ENCODE peak calls at places on chromosome X, in five cellular contexts. Q, D, V, W and I are unnamed samples.

GRCh38 chrX:2451456-2452316 is 49.1 kb downstream of the DHRSX start:
- DNase-seq in Q (no peak), D (no peak), V (no peak), W (peak; percentile 76), I (no peak)

GRCh38 chrX:145953628-145954027 is 136.0 kb downstream of the SLITRK2 start:
- DNase-seq in Q (no peak), D (no peak), V (no peak), W (no peak), I (no peak)

GRCh38 chrX:137058339-137059127 is 24.7 kb upstream of the GPR101 start:
- DNase-seq in Q (no peak), D (no peak), V (no peak), W (no peak), I (no peak)

GRCh38 chrX:1430451-1430850 is 22.3 kb downstream of the ASMTL start:
- DNase-seq in Q (no peak), D (no peak), V (no peak), W (no peak), I (no peak)

GRCh38 chrX:47796433-47796906 is 40.2 kb upstream of the ZNF81 start:
- DNase-seq in Q (no peak), D (no peak), V (no peak), W (no peak), I (no peak)

GRCh38 chrX:134693644-134694043 is 35.4 kb upstream of the PLAC1 start:
- DNase-seq in Q (no peak), D (no peak), V (no peak), W (no peak), I (no peak)

GRCh38 chrX:43586855-43587254 is 69.2 kb upstream of the MAOA start:
- DNase-seq in Q (no peak), D (no peak), V (no peak), W (no peak), I (no peak)

GRCh38 chrX:21989415-21989814 is 42.7 kb upstream of the PHEX start:
- DNase-seq in Q (no peak), D (no peak), V (no peak), W (no peak), I (no peak)

GRCh38 chrX:11351375-11352295 is 58.4 kb downstream of the AMELX start:
- DNase-seq in Q (peak; percentile 13), D (no peak), V (no peak), W (no peak), I (peak; percentile 70)

GRCh38 chrX:85590638-85591037 is 211.2 kb upstream of the POF1B start:
- DNase-seq in Q (no peak), D (no peak), V (no peak), W (peak; percentile 9), I (no peak)

GRCh38 chrX:41145920-41146608 is 60.8 kb downstream of the USP9X start:
- DNase-seq in Q (no peak), D (no peak), V (no peak), W (no peak), I (peak; percentile 25)

GRCh38 chrX:129795584-129795983 is 15.8 kb downstream of the SASH3 start:
- DNase-seq in Q (no peak), D (no peak), V (no peak), W (no peak), I (no peak)

GRCh38 chrX:19065535-19065934 is 56.7 kb downstream of the ADGRG2 start:
- DNase-seq in Q (no peak), D (no peak), V (no peak), W (no peak), I (no peak)

GRCh38 chrX:9704876-9705465 is 60.7 kb downstream of the GPR143 start:
- DNase-seq in Q (no peak), D (no peak), V (no peak), W (no peak), I (no peak)

GRCh38 chrX:110851780-110852179 is 56.2 kb upstream of the CHRDL1 start:
- DNase-seq in Q (peak; percentile 35), D (no peak), V (no peak), W (no peak), I (no peak)

GRCh38 chrX:77493677-77494553 is 46.7 kb downstream of the FGF16 start:
- DNase-seq in Q (no peak), D (no peak), V (peak; percentile 89), W (peak; percentile 61), I (no peak)

GRCh38 chrX:85570496-85570895 is 191.0 kb upstream of the POF1B start:
- DNase-seq in Q (no peak), D (no peak), V (peak; percentile 7), W (no peak), I (no peak)

GRCh38 chrX:119647552-119648420 is 41.6 kb upstream of the NKRF start:
- DNase-seq in Q (no peak), D (no peak), V (no peak), W (no peak), I (no peak)

GRCh38 chrX:72115380-72115779 is 16.3 kb downstream of the RTL5 start:
- DNase-seq in Q (no peak), D (no peak), V (peak; percentile 97), W (peak; percentile 63), I (no peak)

GRCh38 chrX:140672840-140673731 is 36.5 kb upstream of the LINC00632 start:
- DNase-seq in Q (no peak), D (no peak), V (no peak), W (no peak), I (no peak)

GRCh38 chrX:110915120-110915519 is 119.5 kb upstream of the CHRDL1 start:
- DNase-seq in Q (no peak), D (no peak), V (no peak), W (no peak), I (no peak)

GRCh38 chrX:68851082-68851481 is 22.3 kb downstream of the EFNB1 start:
- DNase-seq in Q (no peak), D (no peak), V (no peak), W (no peak), I (no peak)

GRCh38 chrX:41824551-41824950 is 98.8 kb downstream of the CASK start:
- DNase-seq in Q (no peak), D (no peak), V (no peak), W (no peak), I (no peak)

GRCh38 chrX:77785400-77785745 is 643 bp downstream of the ATRX start:
- DNase-seq in Q (peak; percentile 18), D (no peak), V (peak; percentile 12), W (peak; percentile 52), I (no peak)

DNA sequence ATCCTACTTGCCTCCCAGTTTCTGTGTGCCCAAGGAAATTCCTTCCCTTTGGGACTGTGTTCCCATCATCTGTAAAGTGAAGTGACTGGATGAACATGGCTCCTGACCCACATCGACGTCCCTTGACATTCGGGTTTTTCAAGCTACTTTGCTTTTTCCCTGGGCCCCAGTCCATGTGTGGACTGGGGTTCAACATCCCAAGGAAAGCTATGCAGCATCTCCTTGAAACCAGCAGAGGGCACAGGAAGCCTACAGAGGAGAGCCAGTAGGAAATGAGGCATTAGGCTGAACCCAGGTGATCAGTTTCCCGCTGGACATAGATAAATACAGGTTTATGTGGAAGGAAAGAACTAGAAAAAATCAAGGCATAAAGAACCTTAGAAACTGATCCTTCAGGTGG is 145.1 kb upstream of the ARHGEF9 start:
- DNase-seq in Q (peak; percentile 16), D (no peak), V (peak; percentile 27), W (peak; percentile 56), I (no peak)
- TF ChIP-seq CTCF in Q (peak; percentile 44), D (no peak), V (peak; percentile 74), W (peak; percentile 65), I (peak; percentile 28)

DNA sequence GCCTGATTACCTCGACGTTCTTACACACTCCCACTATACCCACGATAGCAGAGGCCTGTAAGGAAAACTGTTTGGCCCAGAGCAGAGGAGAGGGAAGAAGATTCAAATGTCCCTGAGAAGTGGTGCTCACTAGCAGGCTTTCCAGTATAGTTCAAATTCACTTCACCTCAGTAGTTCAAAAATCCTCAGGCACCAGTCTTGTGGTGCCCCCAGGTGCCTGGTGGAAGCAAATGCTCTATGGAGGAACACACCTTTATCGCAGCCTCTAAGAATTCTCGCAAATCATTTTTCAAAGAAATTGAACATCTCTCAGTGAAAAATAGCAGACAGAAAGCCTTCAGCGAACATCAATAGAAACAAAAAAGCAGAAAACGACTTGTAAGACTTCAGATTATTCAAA is 12.2 kb upstream of the MTMR1 start:
- DNase-seq in Q (peak; percentile 23), D (no peak), V (peak; percentile 37), W (peak; percentile 34), I (no peak)
- TF ChIP-seq CTCF in Q (peak; percentile 59), D (no peak), V (peak; percentile 65), W (peak; percentile 61), I (peak; percentile 61)

DNA sequence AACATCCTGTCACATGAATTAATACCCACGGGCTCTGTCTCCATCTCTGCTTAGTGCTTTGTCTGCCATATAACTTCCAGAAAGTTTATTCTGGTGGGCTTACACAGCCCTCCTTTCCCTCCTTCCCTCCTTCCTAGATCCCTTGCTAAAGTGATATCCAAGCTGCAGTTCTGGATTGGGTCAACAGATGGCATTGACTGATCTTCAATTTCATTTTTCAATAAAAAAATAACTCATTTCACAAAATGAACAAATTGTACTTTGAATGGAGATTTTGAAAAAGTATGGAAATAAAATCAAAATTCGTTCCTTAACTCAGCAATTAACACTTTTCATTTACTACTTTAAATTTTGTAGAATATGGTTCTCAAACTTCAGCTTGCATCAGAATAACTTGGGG is 94.9 kb downstream of the NXF2 start:
- DNase-seq in Q (no peak), D (no peak), V (no peak), W (no peak), I (no peak)
- TF ChIP-seq CTCF in Q (no peak), D (no peak), V (no peak), W (no peak), I (peak; percentile 26)

GRCh38 chrX:94576367-94577004 is 902.5 kb downstream of the FAM133A start:
- DNase-seq in Q (no peak), D (no peak), V (no peak), W (no peak), I (no peak)
- TF ChIP-seq CTCF in Q (peak; percentile 14), D (no peak), V (no peak), W (peak; percentile 54), I (no peak)

GRCh38 chrX:7921750-7922149 is 5.5 kb downstream of the PNPLA4 start:
- DNase-seq in Q (no peak), D (no peak), V (no peak), W (no peak), I (no peak)

GRCh38 chrX:7926914-7927258 is 327 bp downstream of the PNPLA4 start:
- DNase-seq in Q (no peak), D (no peak), V (no peak), W (no peak), I (no peak)

GRCh38 chrX:7926501-7926900 is 712 bp downstream of the PNPLA4 start:
- DNase-seq in Q (no peak), D (no peak), V (no peak), W (no peak), I (no peak)

GRCh38 chrX:7925867-7926472 is 1.2 kb downstream of the PNPLA4 start:
- DNase-seq in Q (peak; percentile 42), D (peak; percentile 26), V (peak; percentile 80), W (peak; percentile 68), I (peak; percentile 9)

GRCh38 chrX:7927259-7928167 is at the start of gene PNPLA4:
- DNase-seq in Q (peak; percentile 87), D (peak; percentile 55), V (peak; percentile 92), W (peak; percentile 87), I (peak; percentile 35)
- TF ChIP-seq CTCF in Q (peak; percentile 43), D (no peak), V (peak; percentile 50), W (peak; percentile 41), I (peak; percentile 12)